ENCODE peak calls at places on chromosomes 11 and 22, in ten cellular contexts. M is ovary; O is GM06990; G is stomach; B is dorsolateral prefrontal cortex; Z is Panc1; E is naive thymus-derived CD4-positive, alpha-beta T cell; N is NB4; T is Caco-2; L is brain microvascular endothelial cell. A is an unnamed sample.

GRCh38 chr22:29201722-29202230 is 3.9 kb upstream of the EMID1 start:
- DNase-seq in M (no peak), E (no peak), N (no peak), T (no peak), O (no peak), G (no peak), Z (no peak), L (no peak), B (no peak), A (no peak)

GRCh38 chr22:21052715-21053459 is 7.1 kb downstream of the LRRC74B start:
- DNase-seq in M (no peak), B (no peak), L (no peak), N (no peak), Z (no peak), E (no peak), O (no peak), G (no peak), T (no peak), A (no peak)

GRCh38 chr11:76795285-76795935 is 12.3 kb downstream of the TSKU start:
- DNase-seq in E (no peak), N (no peak), Z (no peak), O (no peak), B (no peak), T (no peak), G (peak), M (no peak), L (no peak), A (no peak)

GRCh38 chr11:122882809-122883681 is 486 bp downstream of the JHY start:
- DNase-seq in G (peak), O (peak), M (peak), L (peak), B (peak), E (peak), N (peak), Z (peak), T (peak), A (peak)

GRCh38 chr11:3914807-3915206 is 59.3 kb downstream of the STIM1 start:
- DNase-seq in M (no peak), L (no peak), N (no peak), G (no peak), E (no peak), O (no peak), T (no peak), B (no peak), Z (no peak), A (no peak)

GRCh38 chr11:17771415-17771814 is 36.8 kb downstream of the KCNC1 start:
- DNase-seq in N (no peak), M (peak), L (no peak), G (no peak), B (no peak), O (no peak), T (no peak), Z (no peak), E (no peak), A (no peak)

GRCh38 chr11:115959098-115959497 is 454.9 kb upstream of the CADM1 start:
- DNase-seq in E (no peak), L (no peak), N (no peak), T (no peak), B (no peak), M (no peak), O (no peak), G (no peak), Z (no peak), A (no peak)

GRCh38 chr11:65384301-65384889 is 1.9 kb upstream of the SLC25A45 start:
- DNase-seq in Z (no peak), N (no peak), O (no peak), M (no peak), B (no peak), L (no peak), T (no peak), G (no peak), E (no peak), A (no peak)

GRCh38 chr22:25223269-25223850 is 3.9 kb downstream of the CRYBB2 start:
- DNase-seq in M (no peak), B (no peak), O (no peak), G (no peak), N (no peak), T (peak), L (no peak), Z (no peak), E (no peak), A (no peak)

GRCh38 chr11:27902981-27903624 is 202.8 kb upstream of the BDNF start:
- DNase-seq in T (no peak), N (no peak), Z (no peak), E (no peak), M (no peak), O (no peak), L (peak), B (no peak), G (no peak), A (no peak)

GRCh38 chr11:75352417-75353206 is 1.2 kb upstream of the ARRB1 start:
- DNase-seq in B (peak), Z (no peak), L (no peak), E (no peak), G (peak), T (no peak), M (no peak), N (no peak), O (no peak), A (peak)

GRCh38 chr11:121328213-121328966 is 35.8 kb downstream of the SC5D start:
- DNase-seq in O (no peak), L (no peak), G (no peak), N (peak), E (peak), B (no peak), Z (no peak), M (no peak), T (no peak), A (peak)

GRCh38 chr11:124917115-124917637 is 1.9 kb upstream of the HEPN1 start:
- DNase-seq in Z (no peak), N (no peak), L (no peak), O (no peak), T (no peak), G (no peak), E (no peak), B (peak), M (no peak), A (no peak)

GRCh38 chr11:72670041-72670440 is 4.2 kb downstream of the PDE2A start:
- DNase-seq in O (no peak), E (no peak), N (no peak), B (no peak), Z (no peak), M (no peak), T (no peak), G (no peak), L (no peak), A (no peak)

GRCh38 chr11:114168691-114169090 is 109.2 kb downstream of the ZBTB16 start:
- DNase-seq in M (no peak), G (no peak), N (peak), Z (no peak), L (no peak), B (no peak), T (no peak), E (no peak), O (no peak), A (no peak)

GRCh38 chr11:130635937-130636336 is 187.5 kb downstream of the ADAMTS15 start:
- DNase-seq in G (no peak), B (no peak), L (no peak), T (no peak), O (no peak), M (no peak), N (no peak), E (no peak), Z (no peak), A (no peak)

GRCh38 chr22:37546436-37547248 is 13.6 kb upstream of the CDC42EP1 start:
- DNase-seq in Z (no peak), G (peak), T (no peak), N (no peak), M (peak), B (peak), L (no peak), E (no peak), O (no peak), A (no peak)

GRCh38 chr22:37542959-37543358 is 17.3 kb upstream of the CDC42EP1 start:
- DNase-seq in Z (no peak), G (no peak), T (no peak), E (no peak), L (no peak), M (no peak), O (no peak), B (no peak), N (no peak), A (no peak)

GRCh38 chr22:37547249-37547741 is 13.0 kb upstream of the CDC42EP1 start:
- DNase-seq in O (no peak), B (no peak), Z (no peak), M (peak), E (no peak), N (no peak), T (no peak), L (no peak), G (no peak), A (no peak)

GRCh38 chr22:37545703-37546435 is 14.4 kb upstream of the CDC42EP1 start:
- DNase-seq in Z (no peak), G (peak), L (peak), E (no peak), N (no peak), O (no peak), M (peak), T (peak), B (no peak), A (no peak)

GRCh38 chr22:37544955-37545702 is 15.2 kb upstream of the CDC42EP1 start:
- DNase-seq in G (peak), T (peak), L (peak), O (no peak), N (peak), M (peak), B (no peak), Z (no peak), E (no peak), A (peak)
- H3K4me3 ChIP-seq in G (peak), T (peak), L (peak), O (no peak), N (no peak), M (peak), B (no peak), Z (peak), E (no peak), A (no peak)

DNA sequence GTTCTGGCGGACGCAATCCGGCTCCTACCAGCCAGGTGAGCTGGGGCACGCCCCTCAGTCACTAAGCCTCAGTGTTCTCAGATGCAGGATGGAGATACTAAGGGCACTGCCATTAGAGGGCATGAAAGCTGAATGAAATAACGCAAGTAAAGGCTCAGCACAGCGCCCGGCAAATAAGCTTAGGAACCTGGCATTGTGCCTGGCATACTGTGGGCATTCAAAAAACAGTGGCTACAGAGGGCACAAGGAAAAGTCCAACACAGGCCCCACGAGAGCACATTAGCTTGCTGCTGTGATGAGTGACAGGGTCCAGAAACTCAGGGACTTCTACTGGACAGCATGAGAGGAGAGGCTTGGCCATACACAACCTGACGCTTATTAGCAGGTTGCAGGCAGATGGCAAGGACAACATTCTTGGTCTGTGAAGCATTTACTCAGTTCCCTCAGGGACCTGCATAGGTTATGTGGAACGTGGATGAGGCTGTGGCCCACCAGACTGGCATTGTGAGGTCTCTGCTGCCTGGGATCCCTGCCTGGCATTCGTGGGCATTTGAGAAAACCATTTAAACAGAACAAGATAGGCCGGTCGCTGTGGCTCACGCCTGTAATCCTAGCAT is 12.2 kb downstream of the TXN2 start:
- DNase-seq in N (no peak), O (no peak), E (no peak), G (no peak), M (no peak), T (no peak), B (no peak), Z (no peak), L (no peak), A (no peak)
- H3K4me3 ChIP-seq in N (no peak), O (no peak), E (no peak), G (no peak), M (no peak), T (no peak), B (no peak), Z (no peak), L (no peak), A (no peak)

GRCh38 chr11:44112083-44112865 is 16.8 kb downstream of the EXT2 start:
- DNase-seq in G (no peak), N (no peak), Z (no peak), L (peak), O (no peak), B (peak), M (peak), T (no peak), E (no peak), A (peak)

GRCh38 chr11:44113572-44113971 is 18.1 kb downstream of the EXT2 start:
- DNase-seq in E (no peak), L (no peak), B (no peak), O (no peak), M (no peak), T (no peak), G (no peak), N (no peak), Z (no peak), A (no peak)

GRCh38 chr11:44113018-44113417 is 17.5 kb downstream of the EXT2 start:
- DNase-seq in L (no peak), O (no peak), E (no peak), M (no peak), Z (no peak), N (no peak), T (no peak), G (no peak), B (no peak), A (peak)

GRCh38 chr11:44120169-44120568 is 24.7 kb downstream of the EXT2 start:
- DNase-seq in N (no peak), Z (no peak), M (no peak), O (no peak), E (no peak), B (no peak), L (no peak), T (peak), G (no peak), A (no peak)

DNA sequence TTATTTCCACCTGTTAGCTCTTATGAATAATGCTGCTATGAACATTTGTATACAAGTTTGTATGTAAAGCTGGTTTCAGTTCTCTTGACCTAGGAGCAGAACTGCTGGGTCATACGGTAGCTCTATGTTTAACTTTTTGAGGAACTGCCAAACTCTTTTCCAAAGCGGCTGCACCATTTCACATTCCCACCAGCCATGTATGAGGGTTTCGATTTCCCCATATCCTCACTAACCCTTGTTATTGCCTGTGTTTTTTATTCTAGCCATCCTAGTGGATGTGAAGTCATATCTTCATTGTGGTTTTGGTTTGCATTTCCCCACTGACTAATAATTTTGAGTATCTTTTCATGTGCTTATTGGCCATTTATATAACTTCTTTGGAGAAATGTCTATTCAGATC is 21.0 kb downstream of the EXT2 start:
- DNase-seq in L (no peak), M (no peak), E (no peak), T (no peak), N (no peak), G (no peak), O (no peak), B (no peak), Z (no peak), A (no peak)
- H3K4me3 ChIP-seq in L (no peak), M (no peak), E (no peak), T (no peak), N (no peak), G (no peak), O (no peak), B (no peak), Z (no peak), A (no peak)

GRCh38 chr11:101336858-101337257 is 207.2 kb upstream of the PGR start:
- DNase-seq in M (no peak), L (no peak), T (no peak), B (no peak), E (no peak), O (no peak), Z (no peak), G (no peak), N (no peak), A (no peak)
- H3K4me3 ChIP-seq in M (no peak), L (no peak), T (no peak), B (no peak), E (no peak), O (no peak), Z (no peak), G (no peak), N (no peak), A (no peak)

A was measured in GM12865.